ENCODE peak calls at places on chromosome X, in nine cellular contexts. H is SK-N-MC; F is uterus; K is CD4-positive, CD25-positive, alpha-beta regulatory T cell; G is psoas muscle; C is mesenchymal stem cell; T is tibial artery; S is CD4-positive, alpha-beta memory T cell; Q is adipocyte. B is an unnamed sample. For H3K36me3, the result is how much of the 10 kb centered on the place peaks cover.

GRCh38 chrX:115311139-115311538 is 21.6 kb downstream of the LUZP4 start:
- DNase-seq in K (no peak), C (no peak), G (no peak), T (no peak), H (no peak), F (no peak), Q (no peak), S (no peak), B (no peak)

GRCh38 chrX:85024044-85024443 is 20.4 kb downstream of the APOOL start:
- DNase-seq in C (no peak), T (no peak), Q (no peak), F (no peak), K (no peak), G (no peak), S (no peak), H (no peak), B (no peak)

GRCh38 chrX:13721819-13722527 is 12.4 kb downstream of the TRAPPC2 start:
- DNase-seq in K (no peak), Q (peak), T (no peak), F (no peak), C (peak), S (no peak), G (no peak), H (no peak), B (no peak)

GRCh38 chrX:9573282-9574106 is 108.6 kb downstream of the TBL1X start:
- DNase-seq in T (no peak), S (no peak), Q (no peak), F (no peak), C (no peak), K (no peak), H (no peak), G (no peak), B (no peak)

GRCh38 chrX:86133761-86134160 is 14.5 kb upstream of the DACH2 start:
- DNase-seq in K (peak), G (no peak), H (no peak), S (no peak), C (peak), F (no peak), T (no peak), Q (peak), B (no peak)

GRCh38 chrX:13082286-13083065 is 38.1 kb upstream of the FAM9C start:
- DNase-seq in Q (no peak), T (no peak), H (no peak), K (peak), F (no peak), S (peak), C (no peak), G (no peak), B (no peak)

GRCh38 chrX:69101655-69102251 is 63.5 kb downstream of the PJA1 start:
- DNase-seq in S (no peak), K (no peak), C (no peak), H (no peak), G (no peak), Q (no peak), T (no peak), F (no peak), B (no peak)

GRCh38 chrX:44778254-44778653 is 65.6 kb upstream of the DUSP21 start:
- DNase-seq in Q (no peak), C (no peak), G (no peak), F (no peak), T (no peak), H (no peak), S (no peak), K (no peak), B (no peak)

GRCh38 chrX:134761788-134762187 is 103.5 kb upstream of the PLAC1 start:
- DNase-seq in K (peak), G (no peak), S (no peak), Q (peak), C (no peak), H (no peak), F (no peak), T (no peak), B (no peak)

GRCh38 chrX:80807606-80808159 is 2.0 kb downstream of the BRWD3 start:
- DNase-seq in Q (no peak), G (no peak), K (no peak), S (no peak), T (no peak), C (peak), H (no peak), F (no peak), B (no peak)
- H3K36me3 ChIP-seq in Q (under half), G (under half), K (under half), S (under half), T (under half), C (under half), H (under half), F (under half), B (under half)

DNA sequence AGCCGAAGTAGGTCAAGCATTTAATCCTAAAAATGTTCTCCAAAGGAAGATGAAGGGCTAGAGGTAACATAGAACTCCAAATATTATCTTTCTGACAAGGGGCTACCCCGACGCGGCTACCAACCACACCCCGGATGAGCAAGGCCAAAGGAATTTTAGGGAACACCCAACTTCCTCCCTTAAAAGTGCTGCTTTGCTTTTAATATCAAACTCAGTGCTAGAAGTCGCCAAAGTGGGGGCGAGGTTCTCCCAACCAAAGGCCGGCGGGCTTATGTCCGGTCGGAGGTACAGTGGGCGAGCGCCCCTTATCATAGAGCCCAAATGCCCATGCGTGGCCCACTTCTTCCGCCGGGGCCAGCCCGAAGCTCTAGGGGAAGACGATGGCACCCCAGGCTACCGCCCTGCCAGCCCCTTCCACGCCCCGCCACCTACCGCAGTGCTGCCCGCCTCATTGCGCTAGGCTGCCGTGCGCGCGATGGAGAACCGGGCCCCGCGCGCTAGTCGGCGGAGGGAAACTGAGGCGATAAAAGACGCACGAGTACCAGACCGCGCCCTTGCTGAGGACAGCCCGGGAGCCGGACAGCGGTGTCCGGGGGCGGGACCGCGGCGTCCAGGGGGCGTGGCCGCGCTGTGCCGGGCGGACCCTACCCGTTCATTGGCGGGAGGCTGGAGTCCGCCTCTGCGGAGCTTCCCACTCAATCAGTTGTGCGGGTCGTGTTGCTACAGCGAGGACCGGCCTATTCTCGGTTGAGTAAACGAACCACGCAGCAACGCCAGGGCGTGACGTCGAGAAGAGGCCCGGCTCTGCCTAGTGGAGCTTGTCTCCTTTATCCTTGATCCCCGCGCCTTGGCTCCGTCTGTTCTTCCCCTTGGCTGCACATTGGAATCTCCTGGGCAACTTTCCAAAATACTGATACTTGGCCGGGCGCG is at the start of gene ACOT9:
- DNase-seq in G (peak), T (peak), S (peak), F (peak), K (peak), C (peak), H (peak), Q (peak), B (peak)
- H3K36me3 ChIP-seq in G (under half), T (under half), S (under half), F (under half), K (under half), C (under half), H (under half), Q (under half), B (under half)

GRCh38 chrX:123909498-123909897 is 49.6 kb downstream of the XIAP start:
- DNase-seq in S (no peak), T (no peak), H (peak), G (no peak), Q (peak), F (no peak), C (peak), K (no peak), B (no peak)

GRCh38 chrX:123905334-123905733 is 45.5 kb downstream of the XIAP start:
- DNase-seq in G (no peak), Q (no peak), F (no peak), T (no peak), K (no peak), C (no peak), H (no peak), S (no peak), B (no peak)

GRCh38 chrX:123906557-123907316 is 46.9 kb downstream of the XIAP start:
- DNase-seq in C (peak), G (peak), K (no peak), H (no peak), T (no peak), S (no peak), Q (no peak), F (no peak), B (no peak)
- H3K36me3 ChIP-seq in C (half or more), G (under half), K (under half), H (under half), T (under half), S (under half), Q (under half), F (under half), B (under half)

DNA sequence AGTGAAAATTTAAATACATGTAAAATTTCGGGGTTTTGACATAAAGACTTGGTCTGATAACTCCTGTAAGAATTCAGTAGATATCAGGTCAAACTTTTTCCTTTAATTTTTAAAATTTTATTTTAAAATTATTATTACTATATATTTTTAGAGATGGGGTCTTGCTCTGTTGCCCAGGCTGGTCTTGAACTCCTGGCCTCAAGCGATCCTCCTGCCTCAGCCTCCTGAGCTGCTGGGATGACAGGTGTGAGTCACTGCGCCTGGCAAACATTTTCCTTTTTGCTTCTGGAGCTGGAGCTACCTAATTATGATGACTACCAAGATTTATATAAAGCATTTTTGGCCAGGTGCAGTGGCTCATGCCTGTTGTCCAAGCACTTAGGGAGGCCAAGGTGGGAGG is 37.3 kb downstream of the KLHL15 start:
- DNase-seq in Q (no peak), C (no peak), F (no peak), T (no peak), K (no peak), H (no peak), G (no peak), S (no peak), B (no peak)
- H3K36me3 ChIP-seq in Q (under half), C (under half), F (under half), T (under half), K (under half), H (under half), G (under half), S (under half), B (under half)

GRCh38 chrX:41144873-41145272 is 59.6 kb downstream of the USP9X start:
- DNase-seq in Q (no peak), H (no peak), F (no peak), G (no peak), C (no peak), K (no peak), T (no peak), S (no peak), B (no peak)
- H3K36me3 ChIP-seq in Q (half or more), H (half or more), F (under half), G (under half), C (half or more), K (half or more), T (under half), S (under half), B (under half)

GRCh38 chrX:65513610-65514009 is 21.0 kb downstream of the LAS1L start:
- DNase-seq in F (no peak), Q (no peak), K (no peak), S (no peak), G (no peak), H (no peak), T (no peak), C (no peak), B (no peak)

GRCh38 chrX:65517923-65518322 is 16.7 kb downstream of the LAS1L start:
- DNase-seq in F (no peak), C (no peak), T (no peak), K (no peak), G (no peak), H (no peak), S (no peak), Q (no peak), B (no peak)

DNA sequence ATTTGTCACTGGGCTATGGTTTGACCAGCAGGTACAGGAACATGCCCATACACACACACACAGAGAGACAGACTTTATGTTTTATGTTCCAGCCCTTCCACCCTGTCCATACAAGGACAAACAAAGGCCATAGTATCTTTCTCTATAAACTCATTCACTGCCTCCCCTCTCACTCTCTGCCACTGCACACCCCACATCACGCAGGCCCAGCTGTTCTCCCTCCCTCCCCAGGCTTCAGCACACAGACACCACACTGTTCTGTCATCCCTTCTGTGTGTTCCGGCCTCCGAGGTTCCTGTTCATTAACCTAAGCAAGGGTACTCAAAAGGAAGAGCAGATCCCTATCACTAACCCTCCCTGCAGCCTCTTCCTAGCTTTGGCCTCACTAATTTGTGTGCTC is 17.8 kb downstream of the LAS1L start:
- DNase-seq in F (no peak), K (no peak), Q (no peak), C (no peak), G (no peak), H (no peak), S (no peak), T (no peak), B (no peak)
- H3K36me3 ChIP-seq in F (under half), K (under half), Q (under half), C (half or more), G (under half), H (under half), S (under half), T (under half), B (under half)

GRCh38 chrX:142036111-142036510 is 132.4 kb downstream of the MAGEC1 start:
- DNase-seq in K (no peak), H (no peak), Q (no peak), S (no peak), G (no peak), F (no peak), C (no peak), T (no peak), B (no peak)

GRCh38 chrX:142043196-142043595 is 139.5 kb downstream of the MAGEC1 start:
- DNase-seq in S (no peak), H (no peak), Q (no peak), T (no peak), K (no peak), C (no peak), F (no peak), G (no peak), B (no peak)

DNA sequence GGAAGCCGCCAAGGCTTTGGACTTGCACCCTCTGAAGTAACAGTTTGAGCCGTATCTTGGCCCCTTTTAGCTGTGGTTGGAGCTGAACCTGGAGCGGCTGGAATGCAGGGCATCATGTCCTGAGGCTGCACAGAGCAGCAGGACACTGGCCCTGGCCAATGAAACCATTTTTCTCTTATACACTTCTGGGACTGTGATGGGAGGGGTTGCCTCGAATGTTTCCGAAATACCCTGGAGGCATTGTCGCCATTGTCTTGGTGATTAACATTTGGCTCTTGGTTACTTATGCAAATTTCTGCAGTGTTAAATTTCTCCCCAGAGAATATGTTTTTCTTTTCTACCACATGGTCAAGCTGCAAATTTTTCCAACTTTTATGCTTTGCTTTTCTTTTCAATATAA is 137.2 kb downstream of the MAGEC1 start:
- DNase-seq in C (no peak), G (no peak), F (no peak), H (no peak), T (no peak), Q (no peak), K (no peak), S (no peak), B (no peak)
- H3K36me3 ChIP-seq in C (under half), G (under half), F (under half), H (under half), T (under half), Q (under half), K (under half), S (under half), B (under half)

DNA sequence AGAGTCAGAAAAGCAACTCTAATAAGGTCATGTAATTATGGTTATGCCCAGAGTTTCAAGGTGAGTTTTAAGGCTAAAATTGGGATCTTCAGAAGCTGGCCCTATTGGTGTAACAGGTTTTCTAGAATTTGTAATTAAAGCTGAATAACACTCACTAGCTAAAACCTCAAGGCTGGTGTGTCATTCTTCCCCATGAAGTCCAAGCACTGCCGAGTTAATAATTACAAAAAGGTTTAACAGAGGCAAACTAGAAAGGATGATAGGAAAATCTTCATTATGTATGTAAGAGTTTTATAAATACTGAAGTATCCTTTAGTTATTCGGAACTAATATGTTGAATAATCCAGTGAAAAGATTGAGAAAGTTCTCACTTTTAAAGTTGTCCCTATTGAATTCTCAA is 34.3 kb downstream of the MXRA5 start:
- DNase-seq in C (no peak), S (no peak), K (no peak), H (no peak), F (no peak), T (no peak), G (no peak), Q (no peak), B (no peak)
- H3K36me3 ChIP-seq in C (under half), S (under half), K (under half), H (under half), F (under half), T (under half), G (under half), Q (under half), B (under half)

DNA sequence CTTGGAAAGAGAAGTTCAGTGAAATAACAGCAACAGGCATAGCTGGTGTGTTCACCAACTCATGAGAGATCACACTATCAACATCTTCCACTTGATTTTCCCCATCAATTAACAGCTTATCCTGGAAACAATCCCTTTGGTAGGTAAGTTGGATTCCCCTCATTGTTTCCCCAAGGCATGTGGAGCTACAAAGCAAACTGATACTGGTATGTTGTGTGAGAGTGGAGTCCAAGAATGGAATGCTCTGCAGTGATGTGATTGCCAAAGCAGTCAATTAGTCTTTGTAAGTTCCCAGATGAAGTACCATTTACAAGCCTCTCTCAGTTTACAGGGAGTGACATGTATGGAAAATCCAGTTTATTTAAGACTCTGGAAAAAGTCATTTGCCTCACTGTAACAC is 13.7 kb upstream of the XAGE2 start:
- DNase-seq in C (no peak), T (no peak), Q (no peak), S (no peak), H (no peak), K (no peak), G (no peak), F (no peak), B (no peak)
- H3K36me3 ChIP-seq in C (under half), T (under half), Q (under half), S (under half), H (under half), K (under half), G (under half), F (under half), B (under half)

GRCh38 chrX:113966791-113967190 is 617.1 kb upstream of the HTR2C start:
- DNase-seq in H (no peak), S (no peak), T (no peak), Q (no peak), G (no peak), F (no peak), K (no peak), C (no peak), B (no peak)

GRCh38 chrX:113959912-113960626 is 623.8 kb upstream of the HTR2C start:
- DNase-seq in T (no peak), H (no peak), C (no peak), G (no peak), K (no peak), F (no peak), S (no peak), Q (no peak), B (no peak)

DNA sequence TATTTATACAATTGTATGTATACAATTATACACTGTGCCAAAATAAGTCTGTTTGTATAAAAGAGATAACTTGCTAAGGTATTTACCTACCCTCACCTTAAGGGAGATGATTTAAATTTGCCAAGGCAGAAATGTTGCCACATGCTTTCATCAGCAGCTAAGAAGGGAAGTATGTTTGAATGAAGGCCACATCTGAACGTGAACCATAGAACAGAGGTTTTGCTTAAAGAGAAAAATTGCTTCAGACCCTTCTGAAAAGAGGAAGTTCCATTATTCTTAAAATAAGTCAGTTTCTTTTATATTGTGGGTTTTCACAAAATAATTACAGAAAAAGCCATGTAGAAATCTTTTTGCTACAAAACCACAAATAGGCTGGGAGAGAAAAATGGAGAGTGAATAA is 621.5 kb upstream of the HTR2C start:
- DNase-seq in F (no peak), T (no peak), G (no peak), K (no peak), S (no peak), Q (no peak), H (no peak), C (no peak), B (no peak)
- H3K36me3 ChIP-seq in F (under half), T (under half), G (under half), K (under half), S (under half), Q (under half), H (under half), C (under half), B (under half)

B was measured in heart right ventricle.